ENCODE peak calls at places on chromosomes 3 and 15, in eight cellular contexts. One of them, this sample, is unnamed.

GRCh38 chr3:32347286-32348125 is 44.1 kb upstream of the CMTM7 start:
- DNase-seq in mesothelial cell of epicardium: no peak
- DNase-seq in neural progenitor cell: no peak
- DNase-seq in right lobe of liver: no peak
- DNase-seq in coronary artery: no peak
- DNase-seq in lung: no peak
- DNase-seq in AG09309: no peak
- DNase-seq in lower lobe of right lung: no peak
- DNase-seq in this sample: peak

GRCh38 chr15:77470227-77470626 is 49.5 kb downstream of the HMG20A start:
- DNase-seq in mesothelial cell of epicardium: no peak
- DNase-seq in neural progenitor cell: no peak
- DNase-seq in right lobe of liver: no peak
- DNase-seq in coronary artery: no peak
- DNase-seq in lung: no peak
- DNase-seq in AG09309: no peak
- DNase-seq in lower lobe of right lung: no peak
- DNase-seq in this sample: no peak

GRCh38 chr3:15326673-15327072 is 5.7 kb downstream of the SH3BP5 start:
- DNase-seq in mesothelial cell of epicardium: no peak
- DNase-seq in neural progenitor cell: no peak
- DNase-seq in right lobe of liver: no peak
- DNase-seq in coronary artery: no peak
- DNase-seq in lung: no peak
- DNase-seq in AG09309: no peak
- DNase-seq in lower lobe of right lung: no peak
- DNase-seq in this sample: no peak

GRCh38 chr3:126136428-126137220 is 43.8 kb downstream of the ALDH1L1 start:
- DNase-seq in mesothelial cell of epicardium: no peak
- DNase-seq in neural progenitor cell: no peak
- DNase-seq in right lobe of liver: peak
- DNase-seq in coronary artery: peak
- DNase-seq in lung: no peak
- DNase-seq in AG09309: no peak
- DNase-seq in lower lobe of right lung: peak
- DNase-seq in this sample: no peak

GRCh38 chr15:74958908-74959642 is 2.5 kb upstream of the RPP25 start:
- DNase-seq in mesothelial cell of epicardium: no peak
- DNase-seq in neural progenitor cell: peak
- DNase-seq in right lobe of liver: no peak
- DNase-seq in coronary artery: no peak
- DNase-seq in lung: no peak
- DNase-seq in AG09309: no peak
- DNase-seq in lower lobe of right lung: no peak
- DNase-seq in this sample: no peak

GRCh38 chr3:45988100-45988761 is 7.4 kb downstream of the FYCO1 start:
- DNase-seq in mesothelial cell of epicardium: no peak
- DNase-seq in neural progenitor cell: no peak
- DNase-seq in right lobe of liver: no peak
- DNase-seq in coronary artery: no peak
- DNase-seq in lung: no peak
- DNase-seq in AG09309: no peak
- DNase-seq in lower lobe of right lung: no peak
- DNase-seq in this sample: no peak

GRCh38 chr3:195385526-195385925 is 57.3 kb downstream of the ACAP2 start:
- DNase-seq in mesothelial cell of epicardium: no peak
- DNase-seq in neural progenitor cell: peak
- DNase-seq in right lobe of liver: no peak
- DNase-seq in coronary artery: no peak
- DNase-seq in lung: no peak
- DNase-seq in AG09309: no peak
- DNase-seq in lower lobe of right lung: no peak
- DNase-seq in this sample: no peak

GRCh38 chr3:173411288-173412064 is 13.9 kb downstream of the NLGN1 start:
- DNase-seq in mesothelial cell of epicardium: no peak
- DNase-seq in neural progenitor cell: no peak
- DNase-seq in right lobe of liver: no peak
- DNase-seq in coronary artery: no peak
- DNase-seq in lung: peak
- DNase-seq in AG09309: no peak
- DNase-seq in lower lobe of right lung: peak
- DNase-seq in this sample: no peak

GRCh38 chr15:57656434-57656833 is 50.1 kb upstream of the POLR2M start:
- DNase-seq in mesothelial cell of epicardium: no peak
- DNase-seq in neural progenitor cell: no peak
- DNase-seq in right lobe of liver: no peak
- DNase-seq in coronary artery: no peak
- DNase-seq in lung: no peak
- DNase-seq in AG09309: no peak
- DNase-seq in lower lobe of right lung: no peak
- DNase-seq in this sample: no peak

GRCh38 chr15:57655087-57655486 is 51.4 kb upstream of the POLR2M start:
- DNase-seq in mesothelial cell of epicardium: no peak
- DNase-seq in neural progenitor cell: no peak
- DNase-seq in right lobe of liver: no peak
- DNase-seq in coronary artery: no peak
- DNase-seq in lung: no peak
- DNase-seq in AG09309: no peak
- DNase-seq in lower lobe of right lung: no peak
- DNase-seq in this sample: no peak

GRCh38 chr15:57654136-57654845 is 52.2 kb upstream of the POLR2M start:
- DNase-seq in mesothelial cell of epicardium: no peak
- DNase-seq in neural progenitor cell: no peak
- DNase-seq in right lobe of liver: no peak
- DNase-seq in coronary artery: no peak
- DNase-seq in lung: no peak
- DNase-seq in AG09309: peak
- DNase-seq in lower lobe of right lung: no peak
- DNase-seq in this sample: no peak

GRCh38 chr15:57652481-57652880 is 54.0 kb upstream of the POLR2M start:
- DNase-seq in mesothelial cell of epicardium: no peak
- DNase-seq in neural progenitor cell: no peak
- DNase-seq in right lobe of liver: no peak
- DNase-seq in coronary artery: no peak
- DNase-seq in lung: no peak
- DNase-seq in AG09309: no peak
- DNase-seq in lower lobe of right lung: no peak
- DNase-seq in this sample: no peak

GRCh38 chr15:57655809-57656208 is 50.7 kb upstream of the POLR2M start:
- DNase-seq in mesothelial cell of epicardium: no peak
- DNase-seq in neural progenitor cell: no peak
- DNase-seq in right lobe of liver: no peak
- DNase-seq in coronary artery: no peak
- DNase-seq in lung: no peak
- DNase-seq in AG09309: no peak
- DNase-seq in lower lobe of right lung: no peak
- DNase-seq in this sample: no peak
- TF ChIP-seq CTCF in mesothelial cell of epicardium: no peak
- TF ChIP-seq CTCF in neural progenitor cell: no peak
- TF ChIP-seq CTCF in right lobe of liver: peak
- TF ChIP-seq CTCF in coronary artery: no peak
- TF ChIP-seq CTCF in lung: no peak
- TF ChIP-seq CTCF in AG09309: no peak
- TF ChIP-seq CTCF in lower lobe of right lung: no peak
- TF ChIP-seq CTCF in this sample: peak

GRCh38 chr15:63035977-63036376 is 6.6 kb upstream of the TPM1 start:
- DNase-seq in mesothelial cell of epicardium: no peak
- DNase-seq in neural progenitor cell: no peak
- DNase-seq in right lobe of liver: no peak
- DNase-seq in coronary artery: no peak
- DNase-seq in lung: no peak
- DNase-seq in AG09309: no peak
- DNase-seq in lower lobe of right lung: no peak
- DNase-seq in this sample: no peak
- TF ChIP-seq CTCF in mesothelial cell of epicardium: no peak
- TF ChIP-seq CTCF in neural progenitor cell: peak
- TF ChIP-seq CTCF in right lobe of liver: peak
- TF ChIP-seq CTCF in coronary artery: no peak
- TF ChIP-seq CTCF in lung: no peak
- TF ChIP-seq CTCF in AG09309: no peak
- TF ChIP-seq CTCF in lower lobe of right lung: no peak
- TF ChIP-seq CTCF in this sample: no peak

DNA sequence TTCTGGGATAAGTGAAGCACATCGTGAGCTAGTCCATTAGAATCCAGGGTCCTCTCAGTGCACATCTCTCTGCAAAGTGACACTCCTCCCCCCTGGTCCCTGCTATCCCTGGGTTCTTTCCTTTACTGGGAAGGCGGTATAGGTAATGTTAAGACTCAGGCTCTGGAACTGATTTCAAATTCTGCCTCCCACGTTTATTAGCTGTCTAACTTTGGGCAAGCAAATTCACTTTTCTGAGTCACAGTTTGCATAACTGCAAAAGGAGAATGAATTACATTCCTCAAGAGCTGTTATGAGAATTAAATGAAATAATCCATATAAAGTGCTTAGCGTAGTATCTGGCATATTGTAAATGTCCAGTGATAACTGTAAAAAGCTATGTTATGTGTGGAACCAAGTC is 168.1 kb upstream of the LRRN1 start:
- DNase-seq in mesothelial cell of epicardium: no peak
- DNase-seq in neural progenitor cell: no peak
- DNase-seq in right lobe of liver: no peak
- DNase-seq in coronary artery: no peak
- DNase-seq in lung: no peak
- DNase-seq in AG09309: no peak
- DNase-seq in lower lobe of right lung: no peak
- DNase-seq in this sample: no peak
- TF ChIP-seq CTCF in mesothelial cell of epicardium: no peak
- TF ChIP-seq CTCF in neural progenitor cell: no peak
- TF ChIP-seq CTCF in right lobe of liver: no peak
- TF ChIP-seq CTCF in coronary artery: no peak
- TF ChIP-seq CTCF in lung: no peak
- TF ChIP-seq CTCF in AG09309: no peak
- TF ChIP-seq CTCF in lower lobe of right lung: no peak
- TF ChIP-seq CTCF in this sample: no peak

DNA sequence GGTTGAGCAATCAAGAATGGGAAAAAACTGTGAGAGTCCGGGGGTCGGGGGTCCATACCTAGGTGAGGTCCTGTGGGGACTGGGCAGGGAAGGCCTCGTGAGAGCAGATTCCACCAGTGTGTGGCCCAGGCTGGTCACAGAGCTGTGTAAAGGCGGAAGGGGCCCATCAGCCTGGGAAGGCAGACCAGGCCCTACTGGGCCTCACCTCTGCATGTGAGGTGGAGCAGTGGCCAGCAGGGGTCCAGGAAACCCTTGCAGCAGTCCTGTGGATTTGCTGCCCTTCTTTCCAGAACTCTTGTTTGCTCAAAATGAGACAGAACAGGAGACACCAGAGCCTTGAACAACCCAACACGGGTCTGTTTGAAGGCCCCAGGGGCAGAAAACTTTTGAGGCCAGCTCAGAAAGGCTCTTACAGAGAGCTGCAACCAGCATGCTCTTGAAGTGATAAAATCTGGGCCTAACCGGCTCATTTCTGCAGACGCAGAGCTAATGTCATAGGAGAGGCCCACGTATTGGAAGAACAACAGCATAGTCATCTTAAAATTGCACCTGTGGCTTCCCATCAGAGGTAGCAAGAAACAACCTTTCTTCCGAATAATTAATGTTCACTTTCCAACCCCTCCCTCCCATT is 30.3 kb upstream of the HHATL start:
- DNase-seq in mesothelial cell of epicardium: no peak
- DNase-seq in neural progenitor cell: no peak
- DNase-seq in right lobe of liver: no peak
- DNase-seq in coronary artery: no peak
- DNase-seq in lung: no peak
- DNase-seq in AG09309: no peak
- DNase-seq in lower lobe of right lung: no peak
- DNase-seq in this sample: peak
- TF ChIP-seq CTCF in mesothelial cell of epicardium: no peak
- TF ChIP-seq CTCF in neural progenitor cell: no peak
- TF ChIP-seq CTCF in right lobe of liver: no peak
- TF ChIP-seq CTCF in coronary artery: no peak
- TF ChIP-seq CTCF in lung: no peak
- TF ChIP-seq CTCF in AG09309: no peak
- TF ChIP-seq CTCF in lower lobe of right lung: no peak
- TF ChIP-seq CTCF in this sample: no peak

DNA sequence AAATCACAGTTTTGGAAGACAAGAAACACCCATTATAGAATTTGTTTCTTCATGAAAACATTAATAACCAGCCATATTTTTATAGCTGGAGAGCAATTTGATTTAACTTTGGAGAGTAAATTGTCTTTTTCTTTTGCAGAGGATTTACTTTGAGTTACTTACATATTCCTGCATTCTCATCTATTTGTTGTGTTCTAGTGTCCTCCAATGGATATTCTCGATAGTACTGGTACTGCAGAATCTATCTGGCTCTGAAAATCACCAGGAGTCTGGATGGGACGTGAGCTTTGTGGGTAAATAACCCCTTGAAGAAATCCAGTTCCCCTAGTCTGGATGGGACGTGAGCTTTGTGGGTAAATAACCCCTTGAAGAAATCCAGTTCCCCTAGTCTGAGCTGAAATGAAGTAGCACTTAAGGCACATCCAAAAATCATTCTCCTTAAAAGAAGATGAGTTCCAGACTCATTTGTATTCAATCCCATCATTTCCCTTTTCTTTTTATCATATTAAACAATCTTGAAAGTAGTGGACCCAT is 294.1 kb upstream of the UBE2E2 start:
- DNase-seq in mesothelial cell of epicardium: no peak
- DNase-seq in neural progenitor cell: no peak
- DNase-seq in right lobe of liver: no peak
- DNase-seq in coronary artery: no peak
- DNase-seq in lung: no peak
- DNase-seq in AG09309: no peak
- DNase-seq in lower lobe of right lung: no peak
- DNase-seq in this sample: no peak
- TF ChIP-seq CTCF in mesothelial cell of epicardium: no peak
- TF ChIP-seq CTCF in neural progenitor cell: peak
- TF ChIP-seq CTCF in right lobe of liver: no peak
- TF ChIP-seq CTCF in coronary artery: no peak
- TF ChIP-seq CTCF in lung: no peak
- TF ChIP-seq CTCF in AG09309: no peak
- TF ChIP-seq CTCF in lower lobe of right lung: no peak
- TF ChIP-seq CTCF in this sample: no peak